ENCODE peak calls at places on chromosomes 3 and 15, in eight cellular contexts. One of them, this sample, is unnamed.

GRCh38 chr3:97384581-97384980 is 380.0 kb upstream of the ARL6 start:
- DNase-seq in mucosa of descending colon: no peak
- DNase-seq in thoracic aorta: no peak
- DNase-seq in nephron progenitor cell: no peak
- DNase-seq in GM06990: no peak
- DNase-seq in endothelial cell: no peak
- DNase-seq in WERI-Rb-1: no peak
- DNase-seq in K562: no peak
- DNase-seq in this sample: no peak

GRCh38 chr3:147915057-147915456 is 505.9 kb downstream of the ZIC1 start:
- DNase-seq in mucosa of descending colon: no peak
- DNase-seq in thoracic aorta: no peak
- DNase-seq in nephron progenitor cell: no peak
- DNase-seq in GM06990: no peak
- DNase-seq in endothelial cell: no peak
- DNase-seq in WERI-Rb-1: no peak
- DNase-seq in K562: no peak
- DNase-seq in this sample: no peak

GRCh38 chr15:49135893-49136292 is 19.5 kb downstream of the COPS2 start:
- DNase-seq in mucosa of descending colon: no peak
- DNase-seq in thoracic aorta: no peak
- DNase-seq in nephron progenitor cell: no peak
- DNase-seq in GM06990: no peak
- DNase-seq in endothelial cell: no peak
- DNase-seq in WERI-Rb-1: no peak
- DNase-seq in K562: no peak
- DNase-seq in this sample: no peak

GRCh38 chr3:111325160-111325707 is 216.8 kb upstream of the CD96 start:
- DNase-seq in mucosa of descending colon: no peak
- DNase-seq in thoracic aorta: no peak
- DNase-seq in nephron progenitor cell: no peak
- DNase-seq in GM06990: no peak
- DNase-seq in endothelial cell: no peak
- DNase-seq in WERI-Rb-1: no peak
- DNase-seq in K562: no peak
- DNase-seq in this sample: no peak

GRCh38 chr15:48462688-48463087 is 131.5 kb downstream of the DUT start:
- DNase-seq in mucosa of descending colon: no peak
- DNase-seq in thoracic aorta: no peak
- DNase-seq in nephron progenitor cell: no peak
- DNase-seq in GM06990: no peak
- DNase-seq in endothelial cell: no peak
- DNase-seq in WERI-Rb-1: no peak
- DNase-seq in K562: no peak
- DNase-seq in this sample: no peak

GRCh38 chr3:46203681-46204080 is 4.4 kb downstream of the CCR1 start:
- DNase-seq in mucosa of descending colon: no peak
- DNase-seq in thoracic aorta: no peak
- DNase-seq in nephron progenitor cell: no peak
- DNase-seq in GM06990: no peak
- DNase-seq in endothelial cell: no peak
- DNase-seq in WERI-Rb-1: no peak
- DNase-seq in K562: no peak
- DNase-seq in this sample: no peak

GRCh38 chr15:85745525-85745924 is 49.2 kb downstream of the KLHL25 start:
- DNase-seq in mucosa of descending colon: no peak
- DNase-seq in thoracic aorta: no peak
- DNase-seq in nephron progenitor cell: no peak
- DNase-seq in GM06990: no peak
- DNase-seq in endothelial cell: no peak
- DNase-seq in WERI-Rb-1: no peak
- DNase-seq in K562: no peak
- DNase-seq in this sample: no peak

GRCh38 chr3:18122264-18122663 is 302.9 kb downstream of the SATB1 start:
- DNase-seq in mucosa of descending colon: no peak
- DNase-seq in thoracic aorta: no peak
- DNase-seq in nephron progenitor cell: no peak
- DNase-seq in GM06990: no peak
- DNase-seq in endothelial cell: no peak
- DNase-seq in WERI-Rb-1: no peak
- DNase-seq in K562: no peak
- DNase-seq in this sample: no peak

DNA sequence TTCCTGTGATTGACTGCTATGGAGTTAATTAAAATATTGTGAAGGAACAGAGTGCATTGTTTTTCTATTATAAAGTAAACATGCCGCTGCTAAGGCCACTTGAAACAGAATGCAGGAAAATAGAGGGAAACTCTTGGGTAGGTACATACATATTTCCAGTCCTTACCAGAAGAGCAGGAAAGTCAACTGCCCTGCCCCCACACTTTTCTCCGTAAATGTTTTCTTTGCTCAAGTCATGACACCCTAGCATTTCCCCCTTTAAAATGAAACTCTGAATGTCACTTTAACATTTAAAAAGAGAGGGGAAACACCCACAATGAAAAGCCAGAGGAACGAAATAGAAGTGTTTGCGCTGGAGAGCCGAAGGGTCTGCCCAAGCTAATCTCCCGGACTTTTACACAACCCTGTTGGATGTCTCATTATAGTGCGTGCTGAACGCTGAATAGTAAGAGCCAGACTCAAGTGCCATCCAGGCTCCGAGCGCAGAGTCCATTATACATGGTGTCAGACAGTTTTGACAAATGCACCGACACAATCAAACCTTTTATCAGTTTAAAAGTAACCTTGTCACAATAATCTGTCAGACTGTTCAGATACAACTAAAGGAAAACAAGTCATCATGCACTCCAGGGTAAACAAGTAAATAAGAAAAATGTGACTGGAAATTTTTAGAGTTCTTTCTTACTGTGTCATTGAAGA is 159.6 kb downstream of the RBMS3 start:
- DNase-seq in mucosa of descending colon: no peak
- DNase-seq in thoracic aorta: no peak
- DNase-seq in nephron progenitor cell: peak; percentile 27
- DNase-seq in GM06990: no peak
- DNase-seq in endothelial cell: no peak
- DNase-seq in WERI-Rb-1: no peak
- DNase-seq in K562: no peak
- DNase-seq in this sample: no peak
- TF ChIP-seq CTCF in mucosa of descending colon: no peak
- TF ChIP-seq CTCF in thoracic aorta: no peak
- TF ChIP-seq CTCF in nephron progenitor cell: no peak
- TF ChIP-seq CTCF in GM06990: no peak
- TF ChIP-seq CTCF in endothelial cell: no peak
- TF ChIP-seq CTCF in WERI-Rb-1: no peak
- TF ChIP-seq CTCF in K562: no peak
- TF ChIP-seq CTCF in this sample: no peak

DNA sequence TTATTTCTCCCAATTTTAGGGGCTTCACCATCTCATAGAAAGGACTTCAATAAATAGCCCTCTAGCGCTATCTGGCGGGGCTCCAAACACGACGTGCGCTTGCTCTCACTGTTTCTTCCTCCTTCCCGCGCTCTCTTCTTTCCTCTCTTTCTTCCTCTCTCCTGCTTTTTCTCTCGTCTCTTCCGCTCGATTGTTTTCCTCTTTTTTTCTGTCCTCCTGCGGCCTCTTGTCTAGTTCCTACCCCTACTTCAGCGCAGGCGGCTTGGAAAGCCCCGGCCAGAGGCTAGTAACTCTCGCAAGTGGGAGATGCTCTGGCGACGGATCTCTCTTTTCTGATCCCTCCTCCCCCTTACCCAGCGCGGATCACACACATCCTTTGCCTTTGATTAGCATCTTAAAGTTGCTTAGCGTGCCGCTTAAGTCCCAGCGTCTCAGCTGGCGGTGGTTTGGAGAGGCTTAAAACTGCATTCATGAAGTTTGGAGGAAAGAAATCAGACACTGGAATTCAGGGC is 6.2 kb upstream of the MEIS2 start:
- DNase-seq in mucosa of descending colon: no peak
- DNase-seq in thoracic aorta: no peak
- DNase-seq in nephron progenitor cell: peak; percentile 55
- DNase-seq in GM06990: no peak
- DNase-seq in endothelial cell: peak; percentile 53
- DNase-seq in WERI-Rb-1: peak; percentile 86
- DNase-seq in K562: no peak
- DNase-seq in this sample: no peak
- TF ChIP-seq CTCF in mucosa of descending colon: no peak
- TF ChIP-seq CTCF in thoracic aorta: no peak
- TF ChIP-seq CTCF in nephron progenitor cell: peak; percentile 49
- TF ChIP-seq CTCF in GM06990: peak; percentile 63
- TF ChIP-seq CTCF in endothelial cell: peak; percentile 17
- TF ChIP-seq CTCF in WERI-Rb-1: peak; percentile 57
- TF ChIP-seq CTCF in K562: peak; percentile 62
- TF ChIP-seq CTCF in this sample: peak; percentile 41

DNA sequence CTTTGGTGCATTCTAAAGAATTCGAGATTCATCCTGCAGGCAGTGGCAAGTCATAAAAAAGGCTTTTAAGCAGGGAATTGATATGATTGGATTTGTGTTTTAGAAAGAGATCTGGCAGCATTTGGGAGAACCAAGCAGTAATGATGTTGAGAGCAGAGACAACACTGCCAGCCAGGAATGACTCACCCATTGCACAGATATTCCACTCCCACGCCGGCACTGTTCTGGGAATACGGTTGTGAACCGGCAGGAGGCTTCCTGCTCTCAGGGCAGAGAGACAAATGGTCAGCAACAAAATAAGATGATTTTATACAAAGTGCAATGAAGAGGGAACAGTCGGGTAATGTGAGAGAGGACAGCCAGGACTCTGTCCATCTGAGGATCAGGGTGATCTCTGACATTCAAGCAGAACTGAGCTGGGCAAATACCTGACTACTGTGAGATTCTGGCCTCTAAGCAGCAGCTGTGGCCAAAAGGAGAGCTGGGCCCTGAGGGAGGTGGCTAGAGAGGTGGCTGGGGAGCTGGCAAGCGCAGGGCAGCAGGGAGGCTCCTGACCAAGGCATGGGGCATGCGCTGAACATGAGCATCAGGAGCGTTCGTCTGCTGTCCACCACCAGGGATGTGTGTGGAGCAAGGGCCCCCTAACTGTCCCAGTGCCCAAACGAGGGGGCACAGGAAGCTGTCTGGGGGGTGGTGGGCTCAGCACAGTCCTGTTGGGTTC is 56.1 kb upstream of the PLXNA1 start:
- DNase-seq in mucosa of descending colon: no peak
- DNase-seq in thoracic aorta: peak; percentile 70
- DNase-seq in nephron progenitor cell: no peak
- DNase-seq in GM06990: no peak
- DNase-seq in endothelial cell: no peak
- DNase-seq in WERI-Rb-1: no peak
- DNase-seq in K562: peak; percentile 49
- DNase-seq in this sample: no peak
- TF ChIP-seq CTCF in mucosa of descending colon: no peak
- TF ChIP-seq CTCF in thoracic aorta: peak; percentile 37
- TF ChIP-seq CTCF in nephron progenitor cell: no peak
- TF ChIP-seq CTCF in GM06990: no peak
- TF ChIP-seq CTCF in endothelial cell: no peak
- TF ChIP-seq CTCF in WERI-Rb-1: no peak
- TF ChIP-seq CTCF in K562: no peak
- TF ChIP-seq CTCF in this sample: no peak

GRCh38 chr3:160472344-160472743 is 22.8 kb upstream of the TRIM59 start:
- DNase-seq in mucosa of descending colon: no peak
- DNase-seq in thoracic aorta: no peak
- DNase-seq in nephron progenitor cell: no peak
- DNase-seq in GM06990: no peak
- DNase-seq in endothelial cell: no peak
- DNase-seq in WERI-Rb-1: no peak
- DNase-seq in K562: no peak
- DNase-seq in this sample: no peak

GRCh38 chr3:160474416-160474838 is 24.8 kb upstream of the TRIM59 start:
- DNase-seq in mucosa of descending colon: no peak
- DNase-seq in thoracic aorta: no peak
- DNase-seq in nephron progenitor cell: no peak
- DNase-seq in GM06990: no peak
- DNase-seq in endothelial cell: no peak
- DNase-seq in WERI-Rb-1: no peak
- DNase-seq in K562: no peak
- DNase-seq in this sample: no peak

GRCh38 chr3:160473978-160474377 is 24.4 kb upstream of the TRIM59 start:
- DNase-seq in mucosa of descending colon: no peak
- DNase-seq in thoracic aorta: no peak
- DNase-seq in nephron progenitor cell: no peak
- DNase-seq in GM06990: no peak
- DNase-seq in endothelial cell: no peak
- DNase-seq in WERI-Rb-1: no peak
- DNase-seq in K562: no peak
- DNase-seq in this sample: no peak

GRCh38 chr3:160471892-160472291 is 22.3 kb upstream of the TRIM59 start:
- DNase-seq in mucosa of descending colon: no peak
- DNase-seq in thoracic aorta: no peak
- DNase-seq in nephron progenitor cell: no peak
- DNase-seq in GM06990: no peak
- DNase-seq in endothelial cell: no peak
- DNase-seq in WERI-Rb-1: no peak
- DNase-seq in K562: no peak
- DNase-seq in this sample: no peak

GRCh38 chr3:160473233-160473632 is 23.6 kb upstream of the TRIM59 start:
- DNase-seq in mucosa of descending colon: no peak
- DNase-seq in thoracic aorta: no peak
- DNase-seq in nephron progenitor cell: no peak
- DNase-seq in GM06990: no peak
- DNase-seq in endothelial cell: no peak
- DNase-seq in WERI-Rb-1: no peak
- DNase-seq in K562: no peak
- DNase-seq in this sample: no peak
- TF ChIP-seq CTCF in mucosa of descending colon: no peak
- TF ChIP-seq CTCF in thoracic aorta: no peak
- TF ChIP-seq CTCF in nephron progenitor cell: no peak
- TF ChIP-seq CTCF in GM06990: no peak
- TF ChIP-seq CTCF in endothelial cell: no peak
- TF ChIP-seq CTCF in WERI-Rb-1: no peak
- TF ChIP-seq CTCF in K562: no peak
- TF ChIP-seq CTCF in this sample: no peak